ENCODE peak calls at places on chromosomes 16 and 17, in ten cellular contexts. H, R, M, B, U, T, W, A, S and O are unnamed samples.

GRCh38 chr17:43324205-43324893 is 74.4 kb upstream of the ARL4D start:
- DNase-seq in M (no peak), W (no peak), R (no peak), H (no peak), U (no peak), B (peak; percentile 63), A (no peak), T (no peak), S (no peak), O (no peak)

GRCh38 chr16:47359478-47359877 is 101.4 kb downstream of the ITFG1 start:
- DNase-seq in H (no peak), T (no peak), B (no peak), M (no peak), A (no peak), W (no peak), U (no peak), R (no peak), S (no peak), O (no peak)

GRCh38 chr16:52562770-52563169 is 15.8 kb upstream of the TOX3 start:
- DNase-seq in B (no peak), U (no peak), S (no peak), T (no peak), A (no peak), H (no peak), R (no peak), M (no peak), W (no peak), O (no peak)

GRCh38 chr16:56861092-56861610 is 3.9 kb upstream of the SLC12A3 start:
- DNase-seq in A (no peak), B (no peak), R (no peak), U (no peak), M (no peak), H (no peak), S (no peak), T (no peak), W (no peak), O (no peak)

GRCh38 chr17:42101513-42102292 is 3.4 kb upstream of the ZNF385C start:
- DNase-seq in B (peak; percentile 88), R (peak; percentile 80), H (peak; percentile 72), W (peak; percentile 57), U (peak; percentile 61), A (peak; percentile 82), S (peak; percentile 49), T (peak; percentile 51), M (peak; percentile 93), O (peak; percentile 86)

GRCh38 chr17:74059471-74059870 is 144.0 kb upstream of the RPL38 start:
- DNase-seq in M (no peak), A (no peak), W (no peak), R (no peak), S (no peak), T (no peak), H (no peak), U (no peak), B (no peak), O (no peak)

GRCh38 chr16:35752773-35753558 is 2293.6 kb downstream of the TP53TG3F start:
- DNase-seq in H (no peak), A (no peak), M (no peak), S (no peak), W (no peak), B (no peak), T (no peak), U (no peak), R (no peak), O (peak; percentile 31)

GRCh38 chr16:4918790-4919210 is 18.1 kb downstream of the PPL start:
- DNase-seq in R (no peak), A (no peak), T (no peak), B (peak; percentile 47), W (no peak), S (no peak), H (no peak), M (no peak), U (no peak), O (peak; percentile 28)

GRCh38 chr17:4344926-4345325 is 21.5 kb downstream of the UBE2G1 start:
- DNase-seq in U (no peak), T (no peak), B (no peak), W (no peak), R (no peak), H (no peak), S (no peak), A (no peak), M (no peak), O (no peak)

GRCh38 chr16:65728172-65728571 is 606.3 kb upstream of the CDH11 start:
- DNase-seq in W (no peak), A (no peak), H (no peak), S (no peak), M (no peak), B (peak; percentile 51), T (no peak), U (no peak), R (no peak), O (no peak)

GRCh38 chr17:40337351-40337750 is 27.2 kb downstream of the GJD3 start:
- DNase-seq in A (no peak), T (no peak), M (no peak), H (no peak), R (no peak), B (no peak), W (no peak), U (no peak), S (no peak), O (no peak)

GRCh38 chr17:75763269-75763607 is 1.8 kb downstream of the GALK1 start:
- DNase-seq in A (no peak), W (no peak), M (no peak), T (no peak), S (no peak), R (no peak), U (no peak), H (no peak), B (no peak), O (no peak)

GRCh38 chr16:75326333-75326732 is 74.9 kb upstream of the BCAR1 start:
- DNase-seq in T (no peak), U (no peak), S (no peak), W (no peak), M (no peak), B (no peak), R (no peak), A (no peak), H (no peak), O (no peak)

GRCh38 chr17:50201226-50201854 is at the start of gene COL1A1:
- DNase-seq in S (peak; percentile 61), T (no peak), R (peak; percentile 85), A (peak; percentile 73), B (peak; percentile 59), M (no peak), H (no peak), W (peak; percentile 90), U (no peak), O (peak; percentile 49)

DNA sequence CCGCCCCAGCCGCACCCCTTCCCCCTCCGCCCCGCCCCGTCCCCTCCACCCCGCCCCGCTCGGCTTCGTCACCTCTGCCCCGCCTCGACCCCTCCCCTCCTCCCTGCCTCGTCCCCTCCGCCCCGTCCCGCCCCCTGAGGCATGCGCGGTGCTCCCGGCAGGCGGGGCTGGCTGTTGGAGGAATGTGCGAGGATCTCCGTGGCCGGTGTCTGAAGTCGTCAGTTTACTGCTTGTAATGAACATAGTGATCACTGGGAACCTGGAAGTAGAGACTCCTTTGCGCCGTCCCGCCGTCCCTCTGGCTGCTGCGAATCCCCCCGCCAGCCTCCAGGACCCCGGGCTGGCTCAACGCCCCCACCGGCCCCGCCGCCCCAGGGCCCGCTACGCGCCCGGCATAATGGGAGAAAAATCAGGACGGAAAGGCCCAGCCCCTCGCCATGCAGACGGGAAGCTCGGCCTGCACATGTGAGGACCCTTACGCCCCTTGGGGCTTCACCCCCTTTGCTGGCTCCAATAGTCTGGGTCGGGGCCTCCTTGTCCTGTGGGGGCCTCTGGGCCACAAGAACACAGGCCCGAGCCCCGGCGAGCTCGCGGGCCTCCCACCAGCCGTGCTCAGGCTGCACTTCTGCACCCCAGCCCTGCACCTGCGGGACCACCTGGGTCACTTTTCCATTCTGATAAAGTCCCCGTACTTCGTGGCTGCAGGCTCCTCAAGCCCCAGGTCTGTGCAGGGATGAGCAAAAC is 743.1 kb downstream of the KCNJ18 start:
- DNase-seq in T (no peak), R (no peak), A (no peak), U (no peak), W (no peak), B (no peak), M (no peak), H (no peak), S (no peak), O (no peak)
- H3K4me3 ChIP-seq in T (no peak overlapping the region), R (no peak overlapping the region), A (no peak overlapping the region), U (no peak overlapping the region), W (no peak overlapping the region), B (no peak overlapping the region), M (no peak overlapping the region), H (no peak overlapping the region), S (no peak overlapping the region), O (no peak overlapping the region)

DNA sequence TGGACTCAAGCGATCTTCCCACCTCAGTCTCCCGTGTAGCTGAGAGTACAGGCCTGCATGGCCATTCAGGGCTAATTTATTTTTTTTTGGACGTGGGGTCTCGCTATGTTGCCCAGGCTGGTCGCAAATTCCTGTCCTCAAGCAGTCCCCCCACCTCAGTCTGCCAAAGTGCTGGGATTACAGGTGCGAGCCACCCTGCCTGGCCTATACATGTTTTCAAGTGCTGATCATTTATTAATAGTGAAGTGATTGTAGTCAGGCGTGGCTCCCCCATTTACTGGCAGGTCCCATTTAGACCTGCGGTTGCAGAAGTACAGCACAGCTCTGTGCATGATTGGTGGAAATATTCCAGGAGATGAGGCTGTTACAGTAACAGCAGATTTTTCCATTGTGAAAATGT is 8.4 kb downstream of the FOXK2 start:
- DNase-seq in R (peak; percentile 4), U (no peak), T (no peak), A (no peak), W (no peak), B (no peak), S (no peak), H (no peak), M (no peak), O (no peak)
- H3K4me1 ChIP-seq in R (peaks cover 5% of the 10 kb centered on the region), U (peaks cover 22% of the 10 kb centered on the region), T (peaks cover 24% of the 10 kb centered on the region), A (peaks cover 8% of the 10 kb centered on the region), W (peaks cover 13% of the 10 kb centered on the region), B (no peaks in the 10 kb centered on the region), S (peaks cover 32% of the 10 kb centered on the region), H (peaks cover 41% of the 10 kb centered on the region), M (peaks cover 51% of the 10 kb centered on the region), O (peaks cover 23% of the 10 kb centered on the region)

DNA sequence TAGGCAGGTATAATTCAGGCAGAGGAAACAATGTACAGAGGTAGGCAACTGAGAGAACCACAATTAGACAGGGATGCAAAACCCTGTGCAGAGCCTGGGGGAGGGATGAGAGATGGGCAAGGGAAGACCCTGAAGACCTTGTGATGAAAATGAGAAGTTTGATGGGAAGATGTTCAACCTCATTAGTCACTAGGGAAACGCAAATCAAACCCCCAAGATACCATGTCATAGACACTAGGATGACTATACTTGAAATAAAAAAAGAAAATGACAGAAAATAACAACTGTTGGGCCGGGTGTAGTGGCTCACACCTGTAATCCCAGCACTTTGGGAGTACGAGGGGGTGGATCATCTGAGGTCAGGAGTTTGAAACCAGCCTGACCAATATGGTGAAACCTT is 813.1 kb downstream of the CDH11 start:
- DNase-seq in U (no peak), S (no peak), R (no peak), T (no peak), B (no peak), W (no peak), H (no peak), A (no peak), M (no peak), O (no peak)
- H3K4me3 ChIP-seq in U (no peak overlapping the region), S (no peak overlapping the region), R (no peak overlapping the region), T (no peak overlapping the region), B (no peak overlapping the region), W (no peak overlapping the region), H (no peak overlapping the region), A (no peak overlapping the region), M (no peak overlapping the region), O (no peak overlapping the region)

DNA sequence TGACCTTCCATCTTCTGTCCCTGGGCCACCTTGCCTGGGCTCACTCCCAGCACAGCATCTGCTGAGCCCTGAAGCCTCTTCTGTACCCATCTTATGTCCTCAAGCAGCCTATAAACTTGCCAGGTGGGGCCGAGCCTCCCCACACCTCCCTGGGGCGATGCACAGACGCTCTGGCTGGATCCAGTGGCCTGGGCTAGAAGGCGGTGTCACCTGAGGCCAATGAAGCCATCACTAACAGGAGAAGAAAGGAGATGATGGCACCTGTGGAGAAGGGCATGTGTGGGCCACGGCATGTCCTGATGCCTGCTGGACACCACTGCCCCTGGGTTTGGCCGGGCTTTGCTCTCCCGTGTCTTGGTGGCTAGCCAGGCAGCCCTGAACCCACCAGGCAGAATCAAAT is 45.5 kb downstream of the PEMT start:
- DNase-seq in S (no peak), B (no peak), U (no peak), M (no peak), W (no peak), H (no peak), R (peak; percentile 19), T (no peak), A (no peak), O (no peak)
- H3K4me1 ChIP-seq in S (peaks cover 10% of the 10 kb centered on the region), B (no peaks in the 10 kb centered on the region), U (no peaks in the 10 kb centered on the region), M (no peaks in the 10 kb centered on the region), W (peaks cover 9% of the 10 kb centered on the region), H (no peaks in the 10 kb centered on the region), R (peaks cover 3% of the 10 kb centered on the region), T (no peaks in the 10 kb centered on the region), A (no peaks in the 10 kb centered on the region), O (no peaks in the 10 kb centered on the region)